ENCODE peak calls at places on chromosomes 6 and 20, in ten cellular contexts. M, D, C, E, Z, T, N, W, V and R are unnamed samples. For H3K4me1, the result is how much of the 10 kb centered on the place peaks cover.

GRCh38 chr20:10075606-10076005 is 40.8 kb downstream of the ANKEF1 start:
- DNase-seq in E (no peak), T (no peak), N (no peak), V (no peak), C (no peak), M (no peak), Z (no peak), D (no peak), W (no peak), R (no peak)

GRCh38 chr20:59778615-59779200 is 154.7 kb downstream of the SYCP2 start:
- DNase-seq in D (no peak), T (no peak), W (no peak), M (no peak), V (no peak), N (no peak), Z (no peak), E (no peak), C (no peak), R (peak)

GRCh38 chr6:30163090-30163917 is at the start of gene TRIM15:
- DNase-seq in D (no peak), T (no peak), V (peak), Z (no peak), E (no peak), M (no peak), W (peak), C (no peak), N (no peak), R (peak)

GRCh38 chr20:47810686-47811347 is 25.5 kb upstream of the SULF2 start:
- DNase-seq in C (no peak), D (no peak), T (no peak), V (no peak), M (peak), E (no peak), Z (no peak), N (no peak), W (no peak), R (no peak)

GRCh38 chr20:21514553-21515251 is 838 bp upstream of the NKX2-2 start:
- DNase-seq in E (no peak), Z (no peak), D (no peak), V (no peak), N (no peak), M (no peak), C (no peak), T (no peak), W (no peak), R (no peak)

GRCh38 chr6:146634022-146634421 is 35.2 kb downstream of the ADGB start:
- DNase-seq in W (no peak), C (no peak), V (no peak), T (no peak), N (no peak), M (no peak), E (no peak), D (no peak), Z (no peak), R (no peak)

GRCh38 chr6:138372711-138373463 is 4.8 kb upstream of the SMIM28 start:
- DNase-seq in M (no peak), W (no peak), D (no peak), E (no peak), C (no peak), V (no peak), T (no peak), Z (no peak), N (no peak), R (no peak)

GRCh38 chr20:36017034-36017951 is 48.9 kb downstream of the CNBD2 start:
- DNase-seq in M (peak), Z (peak), E (peak), D (peak), V (no peak), W (no peak), C (peak), T (peak), N (peak), R (no peak)

GRCh38 chr6:75893058-75893775 is 144.2 kb downstream of the MYO6 start:
- DNase-seq in V (peak), N (no peak), T (peak), M (no peak), D (no peak), E (no peak), Z (peak), C (no peak), W (no peak), R (no peak)

GRCh38 chr6:66861007-66861541 is 1154.0 kb upstream of the EYS start:
- DNase-seq in Z (no peak), W (no peak), E (no peak), T (no peak), C (no peak), D (no peak), V (no peak), M (no peak), N (no peak), R (no peak)

GRCh38 chr6:133407320-133408100 is 166.4 kb downstream of the EYA4 start:
- DNase-seq in V (no peak), M (no peak), W (no peak), N (no peak), C (no peak), Z (no peak), E (no peak), T (no peak), D (no peak), R (no peak)

GRCh38 chr6:11685411-11686093 is 93.1 kb downstream of the ADTRP start:
- DNase-seq in N (no peak), T (peak), V (peak), M (no peak), D (no peak), Z (peak), C (no peak), E (no peak), W (no peak), R (no peak)

GRCh38 chr6:78810698-78811097 is 56.7 kb upstream of the IRAK1BP1 start:
- DNase-seq in D (no peak), C (peak), M (no peak), V (no peak), W (no peak), E (peak), N (no peak), T (peak), Z (no peak), R (no peak)
- TF ChIP-seq CTCF in D (no peak), C (no peak), M (no peak), V (no peak), W (no peak), E (no peak), N (no peak), T (no peak), Z (no peak), R (no peak)

DNA sequence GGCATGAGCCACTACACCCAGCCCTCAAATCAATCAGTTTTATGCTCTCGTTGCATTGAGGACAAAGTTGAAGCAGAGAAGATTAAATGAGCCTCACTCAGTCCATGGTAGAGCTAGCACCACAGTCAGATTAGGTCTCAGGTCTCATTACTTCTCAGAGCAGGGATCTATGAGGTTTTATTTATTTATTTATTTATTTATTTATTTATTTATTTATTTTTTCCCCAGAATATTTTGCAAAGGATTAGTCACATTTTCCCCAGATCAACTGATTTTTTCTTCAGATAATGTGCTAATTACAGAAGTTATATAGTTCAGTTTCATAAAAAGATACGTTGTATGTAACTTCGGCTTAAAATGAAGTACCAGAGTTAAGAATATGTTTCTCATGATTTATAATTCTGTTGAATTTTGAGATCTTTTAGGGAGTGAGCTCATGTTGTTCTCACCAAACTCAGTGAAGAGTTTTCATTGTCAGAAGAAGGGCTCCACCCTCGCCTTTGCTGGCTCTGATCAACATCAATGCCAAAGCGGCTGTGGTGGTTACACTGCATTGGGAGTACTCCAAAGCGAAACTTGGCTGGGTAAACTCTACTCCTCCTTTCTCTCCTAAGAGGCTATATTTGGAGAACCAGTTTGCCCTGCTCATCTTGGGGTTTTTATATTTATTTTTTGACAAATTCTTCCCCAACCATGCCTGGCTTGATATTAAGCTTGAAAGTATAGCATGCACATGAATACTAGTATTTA is 12.9 kb upstream of the ID4 start:
- DNase-seq in M (peak), Z (no peak), C (peak), T (no peak), E (peak), W (no peak), V (no peak), N (no peak), D (no peak), R (no peak)
- H3K4me1 ChIP-seq in M (under half), Z (under half), C (under half), T (under half), E (under half), W (under half), V (under half), N (under half), D (under half), R (under half)

GRCh38 chr6:7088076-7088742 is 19.6 kb upstream of the RREB1 start:
- DNase-seq in C (no peak), E (no peak), N (no peak), D (no peak), T (no peak), V (no peak), W (no peak), M (no peak), Z (no peak), R (no peak)
- TF ChIP-seq POLR2A in C (no peak), E (no peak), N (no peak), D (no peak), T (no peak), V (no peak), W (no peak), M (no peak), Z (no peak), R (no peak)

GRCh38 chr6:17059820-17060219 is 42.0 kb upstream of the STMND1 start:
- DNase-seq in M (no peak), W (no peak), D (no peak), C (peak), T (no peak), E (no peak), Z (no peak), V (no peak), N (no peak), R (no peak)
- TF ChIP-seq CTCF in M (no peak), W (no peak), D (no peak), C (no peak), T (no peak), E (no peak), Z (no peak), V (no peak), N (no peak), R (no peak)